ENCODE peak calls at places on chromosome 3, in seven cellular contexts. T is small intestine; S is activated CD4-positive, alpha-beta T cell treated with anti-CD3 and anti-CD28 coated beads, Interleukin-2, amount 50 U/mL, for 4 hours; E is effector memory CD8-positive, alpha-beta T cell; C is SHP77 treated with DMSO at 0.1 percent for 48 hours; L is ureter; U is stimulated activated CD8-positive, alpha-beta memory T cell treated with anti-CD3 and anti-CD28 coated beads, Interleukin-12 subunit alpha, Interleukin-12 subunit beta, amount 100 ng/mL, for 1 hour. Q is an unnamed sample.

GRCh38 chr3:13275376-13276005 is 144.6 kb downstream of the NUP210 start:
- DNase-seq in L (no peak), E (no peak), U (no peak), C (no peak), S (no peak), T (no peak), Q (no peak)

GRCh38 chr3:45841380-45841700 is 579 bp downstream of the LZTFL1 start:
- DNase-seq in L (no peak), S (no peak), E (no peak), U (peak), T (peak), C (no peak), Q (peak)

GRCh38 chr3:157423337-157423736 is 13.3 kb upstream of the PTX3 start:
- DNase-seq in T (no peak), C (no peak), E (no peak), U (no peak), S (no peak), L (no peak), Q (no peak)

GRCh38 chr3:197380786-197381185 is 82.4 kb upstream of the DLG1 start:
- DNase-seq in S (no peak), L (peak), T (no peak), E (no peak), U (no peak), C (no peak), Q (no peak)

GRCh38 chr3:134462236-134463059 is 23.3 kb downstream of the ANAPC13 start:
- DNase-seq in U (no peak), C (no peak), E (no peak), L (no peak), T (no peak), S (no peak), Q (no peak)

GRCh38 chr3:28949580-28949979 is 331.3 kb upstream of the RBMS3 start:
- DNase-seq in S (no peak), L (no peak), U (no peak), C (no peak), E (no peak), T (no peak), Q (no peak)

GRCh38 chr3:56411147-56411546 is 57.1 kb downstream of the ERC2 start:
- DNase-seq in U (no peak), E (no peak), T (no peak), L (no peak), C (no peak), S (no peak), Q (no peak)

GRCh38 chr3:131591394-131591990 is 88.7 kb upstream of the MRPL3 start:
- DNase-seq in E (no peak), C (no peak), L (no peak), U (no peak), T (no peak), S (no peak), Q (no peak)

GRCh38 chr3:186998937-186999368 is 68.6 kb downstream of the ST6GAL1 start:
- DNase-seq in T (no peak), L (no peak), S (no peak), C (no peak), E (no peak), U (no peak), Q (no peak)